ENCODE peak calls at places on chromosomes 16 and 17, in five cellular contexts. One of them, this sample, is unnamed.

GRCh38 chr16:77585852-77586251 is 136.5 kb upstream of the NUDT7 start:
- DNase-seq in GM12878: no peak
- DNase-seq in A549: peak
- DNase-seq in K562: no peak
- DNase-seq in H1: no peak
- DNase-seq in this sample: no peak

GRCh38 chr17:62703776-62704380 is 76.4 kb downstream of the MRC2 start:
- DNase-seq in GM12878: no peak
- DNase-seq in H1: peak
- DNase-seq in A549: peak
- DNase-seq in K562: peak
- DNase-seq in this sample: peak

GRCh38 chr17:20896153-20896649 is 146.6 kb downstream of the USP22 start:
- DNase-seq in A549: no peak
- DNase-seq in GM12878: no peak
- DNase-seq in H1: no peak
- DNase-seq in K562: no peak
- DNase-seq in this sample: no peak

GRCh38 chr17:21379080-21379711 is 3.0 kb downstream of the KCNJ12 start:
- DNase-seq in H1: no peak
- DNase-seq in A549: no peak
- DNase-seq in K562: no peak
- DNase-seq in GM12878: no peak
- DNase-seq in this sample: no peak

GRCh38 chr17:31597646-31598387 is 206.3 kb downstream of the RAB11FIP4 start:
- DNase-seq in A549: no peak
- DNase-seq in GM12878: no peak
- DNase-seq in K562: no peak
- DNase-seq in H1: no peak
- DNase-seq in this sample: no peak

GRCh38 chr16:56930516-56931252 is 1.3 kb upstream of the HERPUD1 start:
- DNase-seq in A549: no peak
- DNase-seq in H1: no peak
- DNase-seq in K562: no peak
- DNase-seq in GM12878: no peak
- DNase-seq in this sample: peak

GRCh38 chr17:42980274-42980765 is at the start of gene RUNDC1:
- DNase-seq in H1: peak
- DNase-seq in K562: peak
- DNase-seq in GM12878: peak
- DNase-seq in A549: peak
- DNase-seq in this sample: peak

GRCh38 chr16:79430129-79430789 is 170.3 kb downstream of the MAF start:
- DNase-seq in K562: no peak
- DNase-seq in H1: no peak
- DNase-seq in GM12878: no peak
- DNase-seq in A549: no peak
- DNase-seq in this sample: no peak

GRCh38 chr16:85751665-85752501 is 987 bp upstream of the C16orf74 start:
- DNase-seq in H1: peak
- DNase-seq in GM12878: no peak
- DNase-seq in A549: no peak
- DNase-seq in K562: no peak
- DNase-seq in this sample: no peak

GRCh38 chr17:76969598-76970172 is 101.5 kb downstream of the MGAT5B start:
- DNase-seq in A549: no peak
- DNase-seq in K562: no peak
- DNase-seq in GM12878: no peak
- DNase-seq in H1: peak
- DNase-seq in this sample: peak

GRCh38 chr16:71412270-71413160 is 29.3 kb downstream of the TLE7 start:
- DNase-seq in K562: peak
- DNase-seq in A549: peak
- DNase-seq in H1: peak
- DNase-seq in GM12878: no peak
- DNase-seq in this sample: peak

GRCh38 chr17:13558588-13558987 is 43.1 kb downstream of the HS3ST3A1 start:
- DNase-seq in K562: no peak
- DNase-seq in H1: no peak
- DNase-seq in A549: no peak
- DNase-seq in GM12878: no peak
- DNase-seq in this sample: no peak

DNA sequence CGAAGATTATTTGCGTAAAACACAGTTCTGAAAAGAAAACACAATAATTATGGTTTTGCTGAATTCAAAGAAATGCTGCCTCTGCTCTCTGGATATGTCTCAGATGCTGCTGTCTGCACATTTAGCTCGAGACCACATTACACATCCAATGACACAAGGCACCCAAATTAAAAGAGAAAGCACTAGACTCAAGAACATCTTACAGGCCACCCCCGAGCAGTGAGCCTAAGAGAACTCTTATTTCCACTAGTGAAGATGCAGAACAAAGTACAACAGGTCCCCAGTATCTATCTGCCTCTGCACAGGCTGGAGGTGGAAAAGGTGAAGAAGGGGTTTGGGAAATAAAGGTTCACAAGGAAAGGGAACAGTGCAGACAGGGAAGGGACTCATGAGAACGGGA is 33.5 kb downstream of the GRB2 start:
- DNase-seq in A549: no peak
- DNase-seq in K562: no peak
- DNase-seq in GM12878: no peak
- DNase-seq in H1: no peak
- DNase-seq in this sample: no peak
- TF ChIP-seq MAX in A549: no peak
- TF ChIP-seq MAX in K562: no peak
- TF ChIP-seq MAX in GM12878: no peak
- TF ChIP-seq MAX in H1: no peak
- TF ChIP-seq MAX in this sample: no peak

DNA sequence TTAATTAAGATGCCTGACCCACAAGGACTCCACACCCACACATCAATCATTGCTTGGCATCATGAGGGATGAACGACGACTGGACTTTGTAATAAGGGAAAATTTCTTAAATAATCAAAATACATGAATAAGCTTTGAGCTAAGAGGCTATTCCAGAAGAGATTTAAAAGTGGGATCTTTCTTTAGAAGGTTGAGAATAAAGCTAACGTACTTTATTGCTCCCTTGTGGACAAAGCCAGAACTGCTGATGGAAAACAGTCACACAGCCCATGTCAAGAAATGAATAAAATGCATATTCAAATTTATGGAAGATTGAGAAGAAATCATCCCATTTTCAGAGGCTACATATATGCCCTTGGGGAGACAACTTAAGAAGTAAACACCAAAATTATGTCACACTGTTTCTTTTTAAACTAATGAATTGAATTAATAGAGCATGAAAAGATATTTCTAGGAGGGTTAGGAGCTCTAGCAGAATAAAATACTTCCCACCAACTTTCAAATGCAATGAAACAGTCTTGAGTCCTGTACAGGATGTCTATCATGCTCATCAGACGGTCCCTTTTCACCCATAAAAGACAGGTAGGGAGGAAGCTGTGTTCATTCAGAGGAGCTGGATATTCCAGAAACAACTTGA is 60.2 kb upstream of the PHOSPHO1 start:
- DNase-seq in A549: peak
- DNase-seq in H1: no peak
- DNase-seq in GM12878: no peak
- DNase-seq in K562: peak
- DNase-seq in this sample: no peak
- TF ChIP-seq MAX in A549: no peak
- TF ChIP-seq MAX in H1: no peak
- TF ChIP-seq MAX in GM12878: no peak
- TF ChIP-seq MAX in K562: no peak
- TF ChIP-seq MAX in this sample: no peak

DNA sequence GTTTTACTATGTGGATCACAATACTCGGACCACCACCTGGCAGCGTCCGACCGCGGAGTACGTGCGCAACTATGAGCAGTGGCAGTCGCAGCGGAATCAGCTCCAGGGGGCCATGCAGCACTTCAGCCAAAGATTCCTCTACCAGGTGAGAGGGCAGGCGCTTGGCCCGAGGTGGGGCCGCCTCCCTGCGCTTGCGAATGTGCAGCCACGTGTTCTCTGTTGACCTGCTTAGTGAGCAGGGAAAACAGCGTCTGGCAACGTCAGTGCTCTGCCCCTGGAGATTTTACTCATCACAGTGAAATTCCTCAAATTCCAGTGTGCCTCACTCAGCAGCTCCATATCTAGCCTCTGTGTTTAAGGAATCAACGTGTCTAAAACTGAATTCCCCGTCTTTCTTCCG is 33.4 kb upstream of the CLEC18A start:
- DNase-seq in H1: peak
- DNase-seq in K562: no peak
- DNase-seq in GM12878: no peak
- DNase-seq in A549: peak
- DNase-seq in this sample: peak
- TF ChIP-seq MAX in H1: peak
- TF ChIP-seq MAX in K562: no peak
- TF ChIP-seq MAX in GM12878: no peak
- TF ChIP-seq MAX in A549: peak
- TF ChIP-seq MAX in this sample: no peak

DNA sequence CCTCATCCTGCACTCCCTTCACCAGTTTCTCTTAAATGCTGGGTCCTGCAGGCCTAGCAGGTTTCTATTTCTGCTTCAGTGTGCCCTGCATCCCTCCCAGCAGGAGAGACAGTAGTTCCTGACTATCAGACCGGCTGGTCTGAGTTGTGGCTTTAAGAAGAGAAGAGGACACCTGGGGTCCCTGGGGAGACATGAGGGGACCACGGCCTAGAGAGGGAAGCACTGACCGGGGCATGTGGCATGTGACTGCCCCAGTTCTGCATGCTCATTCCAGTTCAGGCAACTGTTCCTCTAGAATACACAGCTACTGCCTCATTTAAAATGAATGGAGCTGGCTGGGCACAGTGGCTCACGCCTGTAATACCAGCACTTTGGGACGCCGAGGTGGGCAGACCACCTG is 61.3 kb downstream of the GPRC5B start:
- DNase-seq in H1: no peak
- DNase-seq in K562: no peak
- DNase-seq in GM12878: no peak
- DNase-seq in A549: no peak
- DNase-seq in this sample: no peak
- TF ChIP-seq MAX in H1: no peak
- TF ChIP-seq MAX in K562: no peak
- TF ChIP-seq MAX in GM12878: no peak
- TF ChIP-seq MAX in A549: no peak
- TF ChIP-seq MAX in this sample: no peak

GRCh38 chr17:67993998-67994361 is 2.3 kb downstream of the C17orf58 start:
- DNase-seq in K562: peak
- DNase-seq in GM12878: no peak
- DNase-seq in H1: peak
- DNase-seq in A549: peak
- DNase-seq in this sample: no peak

GRCh38 chr17:67994827-67995567 is 1.3 kb downstream of the C17orf58 start:
- DNase-seq in H1: no peak
- DNase-seq in GM12878: no peak
- DNase-seq in A549: peak
- DNase-seq in K562: no peak
- DNase-seq in this sample: no peak

GRCh38 chr17:67998466-67998865 is 2.2 kb upstream of the C17orf58 start:
- DNase-seq in H1: no peak
- DNase-seq in GM12878: no peak
- DNase-seq in K562: no peak
- DNase-seq in A549: no peak
- DNase-seq in this sample: no peak

GRCh38 chr17:67993153-67993997 is 2.9 kb downstream of the C17orf58 start:
- DNase-seq in GM12878: no peak
- DNase-seq in H1: peak
- DNase-seq in K562: peak
- DNase-seq in A549: peak
- DNase-seq in this sample: peak

GRCh38 chr17:67995568-67996191 is 589 bp downstream of the C17orf58 start:
- DNase-seq in A549: peak
- DNase-seq in H1: peak
- DNase-seq in GM12878: no peak
- DNase-seq in K562: no peak
- DNase-seq in this sample: peak
- TF ChIP-seq MAX in A549: no peak
- TF ChIP-seq MAX in H1: no peak
- TF ChIP-seq MAX in GM12878: no peak
- TF ChIP-seq MAX in K562: no peak
- TF ChIP-seq MAX in this sample: no peak

DNA sequence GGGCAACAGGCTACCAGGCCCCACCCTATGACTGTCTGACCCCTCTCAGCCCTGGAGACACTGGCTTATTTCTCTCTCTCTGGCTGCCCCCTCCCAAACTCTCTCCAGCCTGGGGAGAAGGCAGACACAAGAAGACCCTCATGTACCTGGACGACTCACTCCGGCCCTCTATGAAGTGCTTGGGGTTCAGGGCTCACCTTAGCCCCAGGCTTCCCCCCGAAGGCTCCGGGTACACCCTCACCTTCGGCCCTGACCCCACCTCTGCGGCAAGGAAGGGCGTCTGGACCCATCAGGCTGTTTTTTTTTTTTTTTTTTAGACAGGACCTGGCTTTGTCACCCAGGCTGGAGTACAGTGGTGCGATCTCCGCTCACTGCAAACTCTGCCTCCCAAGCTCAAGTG is 906 bp upstream of the CARMIL2 start:
- DNase-seq in K562: no peak
- DNase-seq in GM12878: no peak
- DNase-seq in H1: no peak
- DNase-seq in A549: no peak
- DNase-seq in this sample: no peak
- TF ChIP-seq MAX in K562: no peak
- TF ChIP-seq MAX in GM12878: no peak
- TF ChIP-seq MAX in H1: no peak
- TF ChIP-seq MAX in A549: no peak
- TF ChIP-seq MAX in this sample: no peak

GRCh38 chr17:35368086-35368824 is 5.2 kb downstream of the SLFN11 start:
- DNase-seq in GM12878: peak
- DNase-seq in A549: no peak
- DNase-seq in K562: no peak
- DNase-seq in H1: no peak
- DNase-seq in this sample: no peak
- TF ChIP-seq MAX in GM12878: no peak
- TF ChIP-seq MAX in A549: no peak
- TF ChIP-seq MAX in K562: no peak
- TF ChIP-seq MAX in H1: no peak
- TF ChIP-seq MAX in this sample: no peak

GRCh38 chr17:67602439-67602838 is 115.3 kb upstream of the NOL11 start:
- DNase-seq in GM12878: no peak
- DNase-seq in A549: no peak
- DNase-seq in K562: no peak
- DNase-seq in H1: no peak
- DNase-seq in this sample: no peak

GRCh38 chr17:67605259-67605912 is 112.3 kb upstream of the NOL11 start:
- DNase-seq in GM12878: no peak
- DNase-seq in A549: no peak
- DNase-seq in H1: no peak
- DNase-seq in K562: no peak
- DNase-seq in this sample: no peak

GRCh38 chr17:67600408-67600807 is 117.3 kb upstream of the NOL11 start:
- DNase-seq in A549: no peak
- DNase-seq in K562: no peak
- DNase-seq in GM12878: no peak
- DNase-seq in H1: no peak
- DNase-seq in this sample: no peak

GRCh38 chr17:67601897-67602296 is 115.8 kb upstream of the NOL11 start:
- DNase-seq in K562: no peak
- DNase-seq in H1: no peak
- DNase-seq in A549: no peak
- DNase-seq in GM12878: no peak
- DNase-seq in this sample: no peak

GRCh38 chr17:67602974-67603373 is 114.8 kb upstream of the NOL11 start:
- DNase-seq in A549: peak
- DNase-seq in K562: peak
- DNase-seq in H1: peak
- DNase-seq in GM12878: no peak
- DNase-seq in this sample: peak
- TF ChIP-seq MAX in A549: no peak
- TF ChIP-seq MAX in K562: no peak
- TF ChIP-seq MAX in H1: no peak
- TF ChIP-seq MAX in GM12878: no peak
- TF ChIP-seq MAX in this sample: no peak

This sample was measured in WTC11.